ENCODE peak calls at places on chromosomes 16 and 17, in five cellular contexts. Q is cardiac muscle cell, S is pancreas, D is IMR-90, X is psoas muscle. L is an unnamed sample.

GRCh38 chr17:60358611-60359225 is 33.2 kb downstream of the USP32 start:
- DNase-seq in Q (no peak), S (no peak), D (no peak), X (no peak), L (no peak)

GRCh38 chr16:2529061-2529931 is 1.9 kb downstream of the CEMP1 start:
- DNase-seq in Q (no peak), S (peak), D (peak), X (peak), L (peak)

GRCh38 chr16:11585460-11586374 is 1.0 kb downstream of the LITAF start:
- DNase-seq in Q (no peak), S (peak), D (peak), X (no peak), L (peak)

GRCh38 chr17:65956814-65957213 is 235.1 kb downstream of the CEP112 start:
- DNase-seq in Q (no peak), S (no peak), D (peak), X (no peak), L (no peak)

GRCh38 chr16:10982430-10983174 is 38.2 kb downstream of the CLEC16A start:
- DNase-seq in Q (no peak), S (no peak), D (peak), X (peak), L (peak)

GRCh38 chr17:52383493-52384100 is 225.1 kb upstream of the CA10 start:
- DNase-seq in Q (peak), S (peak), D (peak), X (no peak), L (no peak)

GRCh38 chr17:41956522-41956921 is 10.1 kb upstream of the CNP start:
- DNase-seq in Q (no peak), S (no peak), D (no peak), X (no peak), L (no peak)

GRCh38 chr16:642189-643049 is 791 bp downstream of the MCRIP2 start:
- DNase-seq in Q (peak), S (peak), D (no peak), X (peak), L (peak)

GRCh38 chr17:77400445-77400870 is 259.7 kb downstream of the SEC14L1 start:
- DNase-seq in Q (peak), S (no peak), D (no peak), X (no peak), L (no peak)

GRCh38 chr16:53055603-53056527 is 1.1 kb downstream of the CHD9 start:
- DNase-seq in Q (peak), S (no peak), D (peak), X (no peak), L (no peak)

GRCh38 chr16:53829186-53829747 is 125.3 kb downstream of the FTO start:
- DNase-seq in Q (no peak), S (no peak), D (peak), X (no peak), L (no peak)

GRCh38 chr16:55120408-55120807 is 189.7 kb downstream of the IRX5 start:
- DNase-seq in Q (peak), S (no peak), D (no peak), X (no peak), L (no peak)

GRCh38 chr17:9576521-9577401 is at the start of gene CFAP52:
- DNase-seq in Q (peak), S (peak), D (peak), X (peak), L (peak)

GRCh38 chr17:58520843-58521430 is 6.5 kb upstream of the MTMR4 start:
- DNase-seq in Q (peak), S (no peak), D (peak), X (no peak), L (no peak)

GRCh38 chr17:75808905-75809621 is 24.5 kb downstream of the UNK start:
- DNase-seq in Q (peak), S (no peak), D (peak), X (peak), L (peak)

GRCh38 chr17:75807861-75808260 is 23.3 kb downstream of the UNK start:
- DNase-seq in Q (no peak), S (no peak), D (no peak), X (no peak), L (no peak)

GRCh38 chr17:75809631-75810111 is 25.1 kb downstream of the UNK start:
- DNase-seq in Q (no peak), S (no peak), D (no peak), X (no peak), L (peak)

GRCh38 chr17:75806822-75807500 is 22.4 kb downstream of the UNK start:
- DNase-seq in Q (no peak), S (no peak), D (no peak), X (no peak), L (peak)

DNA sequence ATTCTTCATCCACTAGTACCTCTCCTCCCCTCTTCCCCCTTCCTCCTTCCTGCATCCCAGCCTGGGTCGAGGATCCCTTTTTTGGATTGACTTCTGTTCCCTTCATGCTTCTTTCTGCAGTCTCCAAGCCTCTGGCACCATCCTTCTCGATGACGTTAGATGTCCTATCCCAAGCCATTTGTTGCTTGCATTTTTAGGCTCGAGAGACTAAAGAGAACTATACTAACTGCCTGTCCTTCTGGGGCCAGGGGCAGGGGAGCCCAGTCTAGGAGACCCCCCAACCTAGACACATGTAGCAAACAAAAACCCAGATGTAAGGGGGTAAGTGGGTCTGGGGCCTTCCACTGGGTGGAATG is 23.9 kb downstream of the UNK start:
- DNase-seq in Q (no peak), S (no peak), D (no peak), X (no peak), L (peak)
- H3K4me3 ChIP-seq in Q (no peak), S (no peak), D (no peak), X (no peak), L (no peak)

DNA sequence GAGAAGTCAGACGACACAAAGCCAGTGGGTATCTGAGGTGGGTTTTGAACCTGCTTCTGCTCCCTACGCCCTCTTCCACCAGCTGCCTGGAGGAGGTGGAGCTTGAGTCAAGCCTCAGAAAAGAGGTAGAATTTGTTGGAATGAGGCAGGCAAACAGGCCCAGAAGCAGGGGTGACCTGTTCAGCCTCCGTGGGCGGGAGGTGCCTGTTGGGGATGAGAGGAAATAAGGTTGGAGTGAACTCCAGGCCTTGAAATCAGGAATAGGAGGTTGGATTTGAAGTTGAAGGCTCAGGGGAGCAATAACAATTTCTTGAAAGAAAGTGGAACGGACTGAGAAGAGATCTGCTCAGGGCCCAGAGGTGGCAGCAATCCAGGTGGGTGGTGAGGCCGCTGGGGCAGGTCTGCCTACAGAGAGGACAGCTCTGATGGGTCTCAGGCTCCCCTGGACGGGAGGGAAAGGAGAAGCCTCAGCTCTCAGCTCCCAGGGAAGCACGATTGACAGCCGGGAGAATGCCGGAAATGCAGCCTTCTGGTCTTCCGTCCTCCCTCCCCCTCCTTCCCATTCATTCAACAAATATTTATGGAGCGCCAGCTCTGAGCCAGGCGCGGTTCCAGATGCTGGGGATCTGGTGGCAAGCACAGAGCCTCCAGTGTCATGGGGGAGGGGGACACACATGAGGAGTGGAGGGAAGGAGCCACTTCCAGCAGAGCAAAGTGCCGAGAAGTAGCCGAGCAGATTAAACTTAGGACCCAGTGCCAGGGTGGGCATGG is 61.9 kb upstream of the CIBAR2 start:
- DNase-seq in Q (peak), S (no peak), D (peak), X (peak), L (peak)
- H3K4me3 ChIP-seq in Q (no peak), S (no peak), D (no peak), X (peak), L (no peak)

DNA sequence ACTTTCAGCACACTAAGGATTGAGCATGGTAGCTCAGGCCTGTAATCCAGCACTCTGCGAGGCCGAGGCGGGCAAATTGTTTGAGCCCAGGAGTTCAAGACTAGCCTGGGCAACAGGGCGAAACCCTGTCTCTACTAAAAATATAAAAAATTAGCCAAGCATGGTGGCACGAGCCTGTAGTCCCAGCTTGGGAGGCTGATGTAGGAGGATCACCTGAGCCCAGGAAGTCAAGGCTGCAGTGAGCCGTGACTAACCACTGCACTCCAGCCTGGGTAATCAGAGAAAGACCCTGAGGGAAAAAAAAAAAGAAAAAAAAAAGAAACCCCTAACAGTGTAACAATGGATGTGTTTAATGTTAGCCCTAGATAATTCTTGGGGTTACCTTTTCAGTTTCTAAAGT is 24.0 kb downstream of the PARN start:
- DNase-seq in Q (no peak), S (no peak), D (no peak), X (no peak), L (no peak)
- H3K4me3 ChIP-seq in Q (no peak), S (no peak), D (no peak), X (no peak), L (no peak)

GRCh38 chr17:31318298-31319190 is 2.9 kb downstream of the EVI2A start:
- DNase-seq in Q (no peak), S (no peak), D (peak), X (peak), L (peak)

GRCh38 chr17:31310877-31311276 is 3.0 kb downstream of the EVI2B start:
- DNase-seq in Q (no peak), S (no peak), D (no peak), X (no peak), L (no peak)

GRCh38 chr17:31310260-31310659 is 3.6 kb downstream of the EVI2B start:
- DNase-seq in Q (no peak), S (no peak), D (no peak), X (no peak), L (no peak)

GRCh38 chr17:31314788-31315105 is 893 bp upstream of the EVI2B start:
- DNase-seq in Q (no peak), S (no peak), D (no peak), X (no peak), L (no peak)

GRCh38 chr17:31313982-31314787 is at the start of gene EVI2B:
- DNase-seq in Q (no peak), S (no peak), D (peak), X (no peak), L (no peak)
- H3K4me3 ChIP-seq in Q (no peak), S (no peak), D (no peak), X (peak), L (no peak)

GRCh38 chr16:86566601-86566965 is at the start of gene FOXC2:
- DNase-seq in Q (peak), S (peak), D (peak), X (peak), L (peak)

GRCh38 chr16:86567701-86568571 is 1.3 kb downstream of the FOXC2 start:
- DNase-seq in Q (peak), S (no peak), D (peak), X (no peak), L (no peak)

GRCh38 chr16:86568677-86569623 is 2.3 kb downstream of the FOXC2 start:
- DNase-seq in Q (no peak), S (no peak), D (no peak), X (no peak), L (no peak)

GRCh38 chr16:86565644-86566511 is 751 bp upstream of the FOXC2 start:
- DNase-seq in Q (peak), S (no peak), D (no peak), X (no peak), L (no peak)

DNA sequence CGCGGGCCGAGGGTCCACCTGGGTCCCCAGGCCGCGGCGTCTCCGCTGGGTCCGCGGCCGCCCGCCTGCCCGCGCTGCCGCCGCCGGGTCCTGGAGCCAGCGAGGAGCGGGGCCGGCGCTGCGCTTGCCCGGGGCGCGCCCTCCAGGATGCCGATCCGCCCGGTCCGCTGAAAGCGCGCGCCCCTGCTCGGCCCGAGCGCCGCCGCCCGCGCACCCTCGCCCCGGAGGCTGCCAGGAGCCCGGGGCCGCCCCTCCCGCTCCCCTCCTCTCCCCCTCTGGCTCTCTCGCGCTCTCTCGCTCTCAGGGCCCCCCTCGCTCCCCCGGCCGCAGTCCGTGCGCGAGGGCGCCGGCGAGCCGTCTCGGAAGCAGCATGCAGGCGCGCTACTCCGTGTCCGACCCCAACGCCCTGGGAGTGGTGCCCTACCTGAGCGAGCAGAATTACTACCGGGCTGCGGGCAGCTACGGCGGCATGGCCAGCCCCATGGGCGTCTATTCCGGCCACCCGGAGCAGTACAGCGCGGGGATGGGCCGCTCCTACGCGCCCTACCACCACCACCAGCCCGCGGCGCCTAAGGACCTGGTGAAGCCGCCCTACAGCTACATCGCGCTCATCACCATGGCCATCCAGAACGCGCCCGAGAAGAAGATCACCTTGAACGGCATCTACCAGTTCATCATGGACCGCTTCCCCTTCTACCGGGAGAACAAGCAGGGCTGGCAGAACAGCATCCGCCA is 504 bp downstream of the FOXC2 start:
- DNase-seq in Q (peak), S (no peak), D (peak), X (no peak), L (peak)
- H3K4me3 ChIP-seq in Q (peak), S (no peak), D (peak), X (peak), L (peak)

DNA sequence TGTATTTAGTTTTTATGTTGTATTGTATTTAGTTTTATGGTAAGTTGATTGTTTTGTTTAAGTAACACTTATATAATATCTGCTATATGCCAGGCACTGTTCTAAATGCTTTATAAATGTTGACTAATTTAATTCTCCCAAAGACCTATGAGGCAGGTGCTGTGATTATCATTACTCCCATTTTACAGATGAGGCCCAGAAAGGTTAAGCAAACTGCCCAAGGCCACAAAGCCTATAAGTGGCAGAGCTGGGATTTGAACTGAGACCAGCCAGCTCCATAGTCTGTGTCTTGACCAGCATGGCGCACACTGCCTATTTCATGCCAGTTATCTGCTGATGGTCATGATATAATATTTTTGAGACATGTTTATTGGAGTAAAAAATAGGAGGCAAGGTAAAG is 24.0 kb downstream of the IL21R start:
- DNase-seq in Q (no peak), S (no peak), D (no peak), X (no peak), L (no peak)
- H3K4me3 ChIP-seq in Q (no peak), S (no peak), D (no peak), X (no peak), L (no peak)

DNA sequence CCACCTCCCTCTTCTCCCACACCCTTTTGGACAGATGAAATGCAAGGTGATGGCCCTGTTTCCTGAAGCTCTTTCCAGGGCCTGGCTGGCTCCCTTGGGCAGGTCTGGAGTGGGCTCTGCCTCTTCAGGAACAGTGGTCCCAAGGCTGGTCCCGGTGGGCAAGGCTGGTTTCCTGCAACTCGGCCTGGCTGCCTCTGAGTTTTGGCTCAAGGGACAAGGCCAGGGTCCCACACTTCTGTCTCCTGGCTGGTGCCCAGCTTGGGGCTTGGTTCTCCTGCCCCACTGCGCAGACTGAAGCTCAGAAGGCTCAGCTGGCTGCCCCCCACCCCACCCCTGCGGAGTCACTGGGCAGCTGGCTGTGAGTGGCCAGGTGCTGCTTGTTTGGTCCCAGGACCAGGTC is 3.8 kb upstream of the ACTG1 start:
- DNase-seq in Q (peak), S (peak), D (no peak), X (peak), L (no peak)
- H3K4me3 ChIP-seq in Q (no peak), S (no peak), D (peak), X (peak), L (peak)

GRCh38 chr16:68743664-68744063 is 6.6 kb downstream of the CDH1 start:
- DNase-seq in Q (no peak), S (no peak), D (no peak), X (no peak), L (no peak)

GRCh38 chr16:68746951-68747350 is 9.9 kb downstream of the CDH1 start:
- DNase-seq in Q (no peak), S (no peak), D (no peak), X (no peak), L (no peak)

GRCh38 chr16:68740628-68741346 is 3.7 kb downstream of the CDH1 start:
- DNase-seq in Q (no peak), S (no peak), D (no peak), X (no peak), L (no peak)

GRCh38 chr16:68749424-68749823 is 12.3 kb downstream of the CDH1 start:
- DNase-seq in Q (no peak), S (no peak), D (no peak), X (no peak), L (no peak)

DNA sequence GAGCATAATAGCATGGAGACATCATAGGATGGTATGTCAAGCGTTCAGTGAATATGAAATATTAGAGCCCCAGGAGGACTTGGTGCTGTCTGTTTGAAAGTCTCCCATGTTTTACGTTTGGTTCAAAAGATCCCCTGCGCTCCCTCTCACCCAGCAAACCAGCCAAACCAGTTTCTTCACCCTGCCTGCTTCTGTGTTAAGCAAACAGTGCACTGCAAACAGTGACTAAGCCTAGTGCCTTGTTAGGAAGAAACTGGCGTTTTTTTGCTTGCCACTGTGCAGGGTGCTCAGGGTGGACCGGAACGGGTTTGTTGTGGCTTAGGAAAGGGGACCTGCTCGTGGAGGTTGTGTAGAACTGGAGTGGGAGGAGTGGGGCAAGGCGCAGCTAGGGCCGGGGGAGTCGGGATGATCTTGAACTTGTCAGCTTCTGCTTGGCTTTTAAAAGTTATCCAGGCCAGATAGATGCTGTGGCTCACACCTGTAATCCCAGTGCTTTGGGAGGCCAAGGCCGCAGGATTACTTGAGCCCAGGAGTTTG is 7.7 kb downstream of the CDH1 start:
- DNase-seq in Q (no peak), S (peak), D (peak), X (no peak), L (no peak)
- H3K4me3 ChIP-seq in Q (no peak), S (no peak), D (no peak), X (no peak), L (no peak)